ENCODE peak calls at places on chromosomes 5 and 9, in seven cellular contexts. S is dorsolateral prefrontal cortex, C is omental fat pad, X is A549, B is mesothelial cell of epicardium, M is HFFc6, Y is progenitor cell of endocrine pancreas. H is an unnamed sample.

GRCh38 chr9:100352201-100352726 is 478 bp downstream of the TEX10 start:
- DNase-seq in S (peak; percentile 52), C (peak; percentile 23), X (peak; percentile 43), B (peak; percentile 26), M (no peak), Y (no peak), H (no peak)

GRCh38 chr9:14418262-14419200 is 104.6 kb upstream of the NFIB start:
- DNase-seq in S (no peak), C (no peak), X (no peak), B (no peak), M (no peak), Y (no peak), H (no peak)

GRCh38 chr5:172749881-172750608 is 20.9 kb downstream of the DUSP1 start:
- DNase-seq in S (no peak), C (no peak), X (no peak), B (no peak), M (no peak), Y (no peak), H (no peak)

GRCh38 chr9:121286973-121287721 is 19.2 kb downstream of the GSN start:
- DNase-seq in S (peak; percentile 87), C (peak; percentile 60), X (peak; percentile 97), B (no peak), M (peak; percentile 88), Y (no peak), H (peak; percentile 64)

GRCh38 chr9:13942695-13943094 is 371.2 kb downstream of the NFIB start:
- DNase-seq in S (no peak), C (no peak), X (peak; percentile 36), B (no peak), M (peak; percentile 94), Y (no peak), H (peak; percentile 87)

GRCh38 chr9:106697799-106698591 is 165.0 kb upstream of the ZNF462 start:
- DNase-seq in S (peak; percentile 59), C (peak; percentile 58), X (no peak), B (peak; percentile 46), M (peak; percentile 10), Y (no peak), H (peak; percentile 48)

GRCh38 chr5:71974165-71974564 is 133.1 kb upstream of the MAP1B start:
- DNase-seq in S (no peak), C (no peak), X (no peak), B (no peak), M (no peak), Y (no peak), H (no peak)

GRCh38 chr9:3118081-3118480 is 274.2 kb upstream of the PUM3 start:
- DNase-seq in S (no peak), C (no peak), X (no peak), B (no peak), M (no peak), Y (no peak), H (no peak)

GRCh38 chr9:20315672-20316071 is 306.6 kb downstream of the MLLT3 start:
- DNase-seq in S (no peak), C (no peak), X (no peak), B (no peak), M (peak; percentile 71), Y (no peak), H (peak; percentile 33)

GRCh38 chr5:43874772-43875171 is 271.8 kb downstream of the NNT start:
- DNase-seq in S (no peak), C (no peak), X (no peak), B (no peak), M (no peak), Y (no peak), H (no peak)

GRCh38 chr5:146451411-146451810 is 4.3 kb downstream of the TCERG1 start:
- DNase-seq in S (no peak), C (no peak), X (no peak), B (no peak), M (no peak), Y (no peak), H (no peak)

GRCh38 chr5:146448783-146449519 is 1.8 kb downstream of the TCERG1 start:
- DNase-seq in S (no peak), C (no peak), X (no peak), B (no peak), M (no peak), Y (no peak), H (no peak)

GRCh38 chr5:146446861-146447733 is at the start of gene TCERG1:
- DNase-seq in S (peak; percentile 98), C (peak; percentile 95), X (peak; percentile 81), B (peak; percentile 97), M (peak; percentile 100), Y (peak; percentile 96), H (peak; percentile 100)

GRCh38 chr5:146441896-146442295 is 5.2 kb upstream of the TCERG1 start:
- DNase-seq in S (no peak), C (no peak), X (no peak), B (no peak), M (peak; percentile 46), Y (no peak), H (no peak)

DNA sequence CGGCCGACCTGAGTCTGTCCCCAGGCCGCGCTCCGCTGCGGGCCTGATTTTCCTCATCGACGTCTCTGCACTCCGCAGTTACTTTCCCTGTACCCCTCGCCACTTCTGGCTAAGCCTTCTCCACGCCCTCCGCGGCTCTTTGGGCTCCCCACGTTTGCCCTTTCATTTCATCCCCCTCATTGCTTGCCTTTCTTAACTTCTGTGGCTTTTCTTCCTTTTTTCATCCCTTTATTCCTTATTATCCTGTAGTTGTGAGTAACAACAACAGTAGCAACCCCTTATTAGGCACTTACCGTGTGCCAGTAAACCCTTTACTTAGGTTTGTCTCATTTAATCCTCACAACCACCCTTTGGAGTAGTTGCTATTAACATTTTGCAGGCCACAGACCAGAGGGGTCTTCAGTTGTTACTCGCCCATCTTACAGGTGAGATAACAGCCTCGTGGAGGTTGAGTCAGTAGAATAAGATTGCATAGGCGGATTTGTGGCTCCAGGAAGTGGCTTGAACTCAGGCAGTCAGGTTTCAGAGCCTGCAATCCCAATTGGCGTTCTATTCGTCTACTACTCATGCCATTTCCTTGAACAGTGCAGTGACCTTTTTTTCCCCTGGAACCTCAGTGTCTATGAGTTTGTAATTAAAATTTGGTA is 724 bp downstream of the TCERG1 start:
- DNase-seq in S (peak; percentile 54), C (no peak), X (no peak), B (no peak), M (peak; percentile 23), Y (no peak), H (peak; percentile 20)
- TF ChIP-seq CTCF in S (no peak), C (no peak), X (no peak), B (no peak), M (no peak), Y (no peak), H (no peak)

GRCh38 chr9:91746357-91746756 is 203.7 kb downstream of the ROR2 start:
- DNase-seq in S (no peak), C (no peak), X (no peak), B (no peak), M (no peak), Y (no peak), H (no peak)

GRCh38 chr9:91746904-91747303 is 203.1 kb downstream of the ROR2 start:
- DNase-seq in S (no peak), C (no peak), X (no peak), B (no peak), M (no peak), Y (no peak), H (no peak)

GRCh38 chr9:91753711-91754110 is 196.3 kb downstream of the ROR2 start:
- DNase-seq in S (no peak), C (no peak), X (no peak), B (no peak), M (no peak), Y (no peak), H (no peak)

GRCh38 chr9:91751922-91752321 is 198.1 kb downstream of the ROR2 start:
- DNase-seq in S (no peak), C (no peak), X (no peak), B (no peak), M (no peak), Y (no peak), H (peak; percentile 70)

GRCh38 chr9:91750343-91750742 is 199.7 kb downstream of the ROR2 start:
- DNase-seq in S (no peak), C (no peak), X (no peak), B (no peak), M (peak; percentile 13), Y (no peak), H (no peak)
- TF ChIP-seq CTCF in S (peak; percentile 35), C (no peak), X (no peak), B (no peak), M (peak; percentile 25), Y (no peak), H (no peak)

DNA sequence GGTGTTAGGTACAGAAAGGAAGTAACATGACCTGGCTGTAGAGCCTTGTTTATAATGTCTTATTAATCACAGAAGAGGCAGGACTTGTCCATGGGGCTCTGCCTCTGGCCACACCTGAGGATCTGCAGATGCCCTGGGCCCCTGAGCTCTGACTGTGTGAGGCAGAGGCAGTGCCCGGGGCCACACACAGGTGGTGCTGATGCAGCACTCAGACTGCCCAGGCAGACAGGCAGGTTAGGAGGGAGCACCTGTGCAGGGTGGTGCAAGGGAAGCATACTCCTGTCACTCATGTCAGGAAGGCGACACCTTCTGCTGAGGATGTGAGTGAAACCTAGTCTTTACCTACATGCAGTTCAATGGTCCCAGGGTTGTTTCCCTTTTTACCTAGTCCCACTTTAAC is 88.7 kb downstream of the CFAP90 start:
- DNase-seq in S (no peak), C (no peak), X (no peak), B (no peak), M (no peak), Y (no peak), H (no peak)
- TF ChIP-seq CTCF in S (no peak), C (no peak), X (no peak), B (no peak), M (no peak), Y (no peak), H (no peak)

GRCh38 chr9:131635285-131635684 is 90.0 kb downstream of the PRRT1B start:
- DNase-seq in S (peak; percentile 73), C (peak; percentile 57), X (peak; percentile 90), B (no peak), M (peak; percentile 94), Y (peak; percentile 38), H (peak; percentile 90)
- TF ChIP-seq CTCF in S (no peak), C (no peak), X (no peak), B (no peak), M (peak; percentile 34), Y (no peak), H (no peak)

GRCh38 chr5:154754460-154755360 is 467 bp upstream of the LARP1 start:
- DNase-seq in S (peak; percentile 99), C (peak; percentile 96), X (peak; percentile 98), B (peak; percentile 98), M (peak; percentile 97), Y (peak; percentile 99), H (peak; percentile 92)
- TF ChIP-seq CTCF in S (peak; percentile 57), C (no peak), X (peak; percentile 36), B (peak; percentile 22), M (peak; percentile 63), Y (peak; percentile 54), H (peak; percentile 46)

DNA sequence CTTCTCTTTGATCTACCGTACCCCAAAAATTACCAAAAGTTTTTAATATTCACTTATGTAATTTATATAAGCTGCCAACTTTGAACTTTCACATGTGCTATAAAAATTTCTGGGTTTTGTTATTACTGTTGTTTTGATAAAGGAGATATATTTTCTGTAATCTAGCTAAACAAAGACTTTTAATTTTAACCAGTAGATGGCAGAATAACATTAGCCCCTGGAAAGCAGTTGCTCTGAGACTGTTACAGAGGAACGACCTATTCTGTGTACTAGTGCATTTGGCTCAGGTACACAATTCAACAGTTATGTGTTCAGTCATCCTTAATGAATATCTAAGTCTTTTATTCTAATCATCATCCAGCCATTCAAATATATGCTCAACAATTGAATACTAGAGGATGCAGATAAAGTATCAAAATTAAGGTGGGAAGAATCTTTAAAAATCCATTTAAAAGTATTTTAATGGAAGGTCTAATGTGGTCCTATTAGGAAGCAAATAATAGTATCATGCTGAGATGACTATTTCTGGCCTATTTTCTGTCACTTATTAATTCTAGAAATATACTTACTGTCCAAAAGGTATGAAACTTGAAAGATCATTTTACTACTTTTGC is 8.6 kb downstream of the KLHL9 start:
- DNase-seq in S (no peak), C (no peak), X (peak; percentile 40), B (no peak), M (peak; percentile 29), Y (no peak), H (no peak)
- TF ChIP-seq CTCF in S (peak; percentile 81), C (no peak), X (peak; percentile 84), B (peak; percentile 63), M (peak; percentile 87), Y (peak; percentile 83), H (peak; percentile 64)

H was measured in AG09309.